ENCODE peak calls at places on chromosomes 2 and 18, in five cellular contexts. One of them, this sample, is unnamed.

GRCh38 chr2:218618102-218618860 is 10.6 kb downstream of the PLCD4 start:
- DNase-seq in HepG2: peak; percentile 18
- DNase-seq in H1: no peak
- DNase-seq in IMR-90: no peak
- DNase-seq in A549: no peak
- DNase-seq in this sample: no peak

GRCh38 chr2:159797468-159798375 is at the start of gene CD302:
- DNase-seq in HepG2: peak; percentile 68
- DNase-seq in H1: peak; percentile 71
- DNase-seq in IMR-90: peak; percentile 45
- DNase-seq in A549: peak; percentile 42
- DNase-seq in this sample: peak; percentile 38

GRCh38 chr2:20224716-20225293 is at the start of gene SDC1:
- DNase-seq in H1: peak; percentile 79
- DNase-seq in A549: peak; percentile 82
- DNase-seq in IMR-90: peak; percentile 45
- DNase-seq in HepG2: no peak
- DNase-seq in this sample: peak; percentile 41

GRCh38 chr2:231928481-231928880 is 2.3 kb upstream of the NPPC start:
- DNase-seq in HepG2: peak; percentile 35
- DNase-seq in IMR-90: no peak
- DNase-seq in A549: peak; percentile 21
- DNase-seq in H1: peak; percentile 48
- DNase-seq in this sample: no peak

GRCh38 chr18:77090546-77091200 is 41.9 kb downstream of the MBP start:
- DNase-seq in H1: no peak
- DNase-seq in IMR-90: no peak
- DNase-seq in HepG2: no peak
- DNase-seq in A549: no peak
- DNase-seq in this sample: no peak

GRCh38 chr18:8747440-8747937 is 42.1 kb downstream of the MTCL1 start:
- DNase-seq in A549: peak; percentile 54
- DNase-seq in IMR-90: peak; percentile 96
- DNase-seq in H1: no peak
- DNase-seq in HepG2: no peak
- DNase-seq in this sample: no peak

GRCh38 chr2:27051902-27052645 is 606 bp downstream of the AGBL5 start:
- DNase-seq in IMR-90: no peak
- DNase-seq in HepG2: no peak
- DNase-seq in H1: peak; percentile 87
- DNase-seq in A549: peak; percentile 24
- DNase-seq in this sample: no peak

GRCh38 chr2:28407131-28407975 is 14.7 kb downstream of the FOSL2 start:
- DNase-seq in A549: no peak
- DNase-seq in IMR-90: no peak
- DNase-seq in H1: no peak
- DNase-seq in HepG2: no peak
- DNase-seq in this sample: no peak

GRCh38 chr18:35444636-35445035 is 53.1 kb downstream of the INO80C start:
- DNase-seq in A549: no peak
- DNase-seq in HepG2: no peak
- DNase-seq in H1: no peak
- DNase-seq in IMR-90: no peak
- DNase-seq in this sample: no peak

GRCh38 chr2:229855116-229855515 is 66.7 kb downstream of the TRIP12 start:
- DNase-seq in IMR-90: no peak
- DNase-seq in H1: no peak
- DNase-seq in HepG2: no peak
- DNase-seq in A549: peak; percentile 42
- DNase-seq in this sample: no peak

GRCh38 chr2:160584972-160585494 is 91.4 kb upstream of the RBMS1 start:
- DNase-seq in HepG2: no peak
- DNase-seq in H1: no peak
- DNase-seq in A549: no peak
- DNase-seq in IMR-90: peak; percentile 39
- DNase-seq in this sample: no peak

GRCh38 chr2:10303174-10303633 is 500 bp downstream of the HPCAL1 start:
- DNase-seq in A549: no peak
- DNase-seq in HepG2: no peak
- DNase-seq in H1: no peak
- DNase-seq in IMR-90: no peak
- DNase-seq in this sample: no peak

GRCh38 chr2:99609851-99610381 is 120.1 kb upstream of the REV1 start:
- DNase-seq in IMR-90: no peak
- DNase-seq in HepG2: no peak
- DNase-seq in A549: no peak
- DNase-seq in H1: no peak
- DNase-seq in this sample: peak; percentile 92

GRCh38 chr2:69547984-69548715 is 95.4 kb downstream of the AAK1 start:
- DNase-seq in HepG2: no peak
- DNase-seq in A549: no peak
- DNase-seq in IMR-90: peak; percentile 16
- DNase-seq in H1: no peak
- DNase-seq in this sample: no peak

GRCh38 chr2:201199847-201200246 is 16.9 kb downstream of the CASP10 start:
- DNase-seq in H1: no peak
- DNase-seq in HepG2: no peak
- DNase-seq in A549: no peak
- DNase-seq in IMR-90: no peak
- DNase-seq in this sample: no peak

DNA sequence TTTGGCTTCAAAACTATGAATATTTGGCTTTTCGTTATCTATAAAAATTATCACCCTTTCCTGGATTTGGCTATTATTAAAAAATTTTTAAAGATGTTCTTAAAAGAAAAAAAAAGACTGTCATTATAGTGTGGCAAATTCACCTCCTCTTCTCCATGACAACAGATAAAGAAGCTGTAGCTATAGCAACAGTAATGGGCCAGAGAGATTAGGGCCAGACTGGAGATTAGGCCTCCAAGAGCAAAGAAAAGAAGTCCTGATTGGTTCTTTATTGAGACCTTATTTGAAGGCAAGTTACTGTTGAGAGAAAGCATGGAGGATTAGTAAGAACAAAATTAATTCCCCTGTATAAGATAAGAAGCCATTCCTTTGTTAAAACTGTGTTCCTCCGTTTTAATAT is 812.5 kb downstream of the DCC start:
- DNase-seq in IMR-90: no peak
- DNase-seq in H1: no peak
- DNase-seq in HepG2: no peak
- DNase-seq in A549: no peak
- DNase-seq in this sample: no peak
- TF ChIP-seq MAFK in IMR-90: no peak
- TF ChIP-seq MAFK in H1: no peak
- TF ChIP-seq MAFK in HepG2: no peak
- TF ChIP-seq MAFK in A549: no peak
- TF ChIP-seq MAFK in this sample: no peak

DNA sequence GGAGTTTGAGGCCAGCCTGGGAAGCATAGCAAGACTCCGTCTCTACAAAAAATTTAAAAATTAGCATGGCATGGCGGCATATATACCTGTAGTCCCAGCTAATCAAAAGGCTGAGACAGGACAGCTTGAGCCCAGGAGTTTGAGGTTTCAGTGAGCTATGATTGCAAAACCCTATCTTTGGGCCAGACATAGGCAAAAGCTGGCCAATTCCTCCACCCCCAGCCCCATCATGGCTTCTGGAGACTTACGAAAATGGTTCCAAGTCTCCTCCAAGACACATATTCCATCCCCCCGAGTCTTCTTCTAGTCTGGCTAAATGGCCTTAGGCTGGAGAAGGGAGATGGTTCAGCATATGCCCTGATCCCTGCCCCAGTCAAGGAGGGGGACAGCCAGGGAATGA is 172.8 kb upstream of the HAAO start:
- DNase-seq in HepG2: no peak
- DNase-seq in A549: no peak
- DNase-seq in H1: no peak
- DNase-seq in IMR-90: no peak
- DNase-seq in this sample: no peak
- TF ChIP-seq MAFK in HepG2: no peak
- TF ChIP-seq MAFK in A549: no peak
- TF ChIP-seq MAFK in H1: no peak
- TF ChIP-seq MAFK in IMR-90: no peak
- TF ChIP-seq MAFK in this sample: no peak

DNA sequence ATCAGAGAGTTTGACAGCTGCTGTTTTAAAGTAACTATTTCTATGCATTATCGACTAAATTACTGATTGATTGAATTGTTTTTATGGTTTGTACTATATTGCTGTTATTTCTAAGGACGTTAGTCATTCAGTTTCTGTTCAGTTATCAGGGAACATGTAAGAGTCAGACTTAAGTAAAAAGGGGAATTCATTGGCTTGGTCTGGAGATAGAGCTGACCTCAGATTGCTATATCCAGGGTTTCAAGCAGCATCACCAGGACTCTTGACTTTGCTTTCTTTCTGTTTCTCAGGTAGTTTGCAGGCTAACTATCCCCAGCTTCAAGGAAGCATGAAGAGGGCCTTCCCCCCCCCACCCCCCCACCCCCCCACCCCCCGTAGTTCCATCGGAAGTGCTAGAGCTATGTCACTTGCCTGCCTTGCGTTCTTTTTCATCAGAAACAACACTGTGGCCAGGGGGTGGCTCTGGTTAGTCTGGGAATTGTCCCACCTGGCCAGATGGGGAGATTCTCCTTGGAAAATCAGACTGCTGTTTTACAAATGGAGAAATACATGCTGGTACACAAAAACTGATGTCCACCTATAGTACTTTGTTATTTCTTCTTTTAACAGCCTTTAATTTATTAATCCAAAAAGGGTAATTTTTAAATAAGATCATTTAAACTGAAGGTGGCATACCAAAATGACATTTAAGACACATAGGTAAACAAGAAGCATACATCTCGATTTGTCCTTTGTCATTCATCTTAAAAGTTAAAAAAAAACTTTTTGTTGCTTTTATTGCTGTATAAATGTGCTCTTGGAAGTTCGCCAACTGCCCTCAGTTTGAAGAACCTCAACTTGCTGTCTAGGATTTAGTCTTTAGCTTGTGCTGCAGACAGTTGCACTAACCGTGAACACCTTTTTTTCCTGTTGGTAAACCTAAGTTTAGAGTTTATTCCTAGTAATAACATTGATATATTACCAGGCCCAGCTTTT is 9.4 kb downstream of the SMAD4 start:
- DNase-seq in HepG2: no peak
- DNase-seq in H1: no peak
- DNase-seq in A549: no peak
- DNase-seq in IMR-90: peak; percentile 46
- DNase-seq in this sample: peak; percentile 20
- TF ChIP-seq MAFK in HepG2: no peak
- TF ChIP-seq MAFK in H1: no peak
- TF ChIP-seq MAFK in A549: no peak
- TF ChIP-seq MAFK in IMR-90: no peak
- TF ChIP-seq MAFK in this sample: no peak

GRCh38 chr2:136715146-136715545 is 50.2 kb upstream of the THSD7B start:
- DNase-seq in IMR-90: no peak
- DNase-seq in HepG2: no peak
- DNase-seq in A549: no peak
- DNase-seq in H1: no peak
- DNase-seq in this sample: no peak
- TF ChIP-seq MAFK in IMR-90: no peak
- TF ChIP-seq MAFK in HepG2: no peak
- TF ChIP-seq MAFK in A549: no peak
- TF ChIP-seq MAFK in H1: no peak
- TF ChIP-seq MAFK in this sample: no peak

DNA sequence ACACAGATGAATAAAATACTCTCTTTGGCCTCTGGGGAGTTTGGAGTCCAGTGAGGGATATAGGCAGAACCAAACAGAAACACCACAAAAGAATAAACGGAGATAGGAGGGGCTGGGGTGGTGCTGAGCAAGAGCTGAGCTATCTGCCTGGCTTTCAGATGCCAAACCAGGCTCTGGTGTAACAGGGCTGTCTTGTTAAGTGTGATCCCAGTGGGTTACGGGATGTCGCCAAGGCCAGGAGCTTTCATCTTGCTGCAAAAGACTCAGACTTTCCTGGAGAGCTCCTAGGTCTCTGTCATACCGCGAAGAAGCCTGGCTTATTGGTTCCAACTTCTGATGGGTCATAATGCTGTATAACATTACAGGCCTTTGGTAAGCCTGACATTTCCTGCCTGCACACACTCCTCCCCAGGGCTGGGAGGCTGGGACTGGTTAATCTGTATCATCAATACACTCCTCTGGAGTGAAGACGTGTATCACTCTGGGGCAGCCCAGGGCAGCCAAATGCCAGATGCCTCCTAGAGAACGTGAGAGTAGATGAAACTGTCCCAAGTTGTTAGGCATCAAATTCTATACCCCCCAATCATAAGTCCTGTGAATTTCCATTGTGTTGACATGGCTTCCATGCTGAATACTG is 60.5 kb downstream of the STPG4 start:
- DNase-seq in IMR-90: peak; percentile 59
- DNase-seq in H1: no peak
- DNase-seq in A549: no peak
- DNase-seq in HepG2: no peak
- DNase-seq in this sample: no peak
- TF ChIP-seq MAFK in IMR-90: no peak
- TF ChIP-seq MAFK in H1: no peak
- TF ChIP-seq MAFK in A549: no peak
- TF ChIP-seq MAFK in HepG2: no peak
- TF ChIP-seq MAFK in this sample: no peak

DNA sequence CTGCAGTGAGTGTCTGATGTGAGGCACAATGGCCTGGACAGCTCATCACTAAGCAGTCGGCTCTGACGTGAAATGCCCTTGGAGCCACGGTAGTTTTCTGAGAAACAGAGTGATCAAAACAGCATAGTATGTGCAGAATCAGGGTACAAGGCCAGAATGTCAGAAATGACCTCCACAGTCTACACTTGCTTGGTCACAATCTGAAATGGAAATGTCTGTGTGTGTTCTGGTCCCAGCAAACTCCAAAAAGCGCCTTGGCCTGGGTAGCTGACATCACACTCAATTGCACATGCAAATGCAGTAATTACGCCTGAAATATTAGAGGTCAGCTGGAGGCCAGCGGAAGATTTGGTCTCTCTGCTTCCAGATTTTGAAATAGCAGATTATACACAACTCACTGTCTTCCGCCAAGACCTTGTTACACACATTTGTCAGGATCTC is 95.4 kb downstream of the CTAGE1 start:
- DNase-seq in IMR-90: no peak
- DNase-seq in A549: no peak
- DNase-seq in H1: no peak
- DNase-seq in HepG2: no peak
- DNase-seq in this sample: no peak
- TF ChIP-seq MAFK in IMR-90: no peak
- TF ChIP-seq MAFK in A549: no peak
- TF ChIP-seq MAFK in H1: no peak
- TF ChIP-seq MAFK in HepG2: no peak
- TF ChIP-seq MAFK in this sample: no peak

GRCh38 chr2:239264838-239265651 is 135.8 kb downstream of the HDAC4 start:
- DNase-seq in IMR-90: peak; percentile 61
- DNase-seq in A549: peak; percentile 70
- DNase-seq in H1: no peak
- DNase-seq in HepG2: no peak
- DNase-seq in this sample: peak; percentile 54
- TF ChIP-seq MAFK in IMR-90: no peak
- TF ChIP-seq MAFK in A549: no peak
- TF ChIP-seq MAFK in H1: no peak
- TF ChIP-seq MAFK in HepG2: no peak
- TF ChIP-seq MAFK in this sample: no peak

DNA sequence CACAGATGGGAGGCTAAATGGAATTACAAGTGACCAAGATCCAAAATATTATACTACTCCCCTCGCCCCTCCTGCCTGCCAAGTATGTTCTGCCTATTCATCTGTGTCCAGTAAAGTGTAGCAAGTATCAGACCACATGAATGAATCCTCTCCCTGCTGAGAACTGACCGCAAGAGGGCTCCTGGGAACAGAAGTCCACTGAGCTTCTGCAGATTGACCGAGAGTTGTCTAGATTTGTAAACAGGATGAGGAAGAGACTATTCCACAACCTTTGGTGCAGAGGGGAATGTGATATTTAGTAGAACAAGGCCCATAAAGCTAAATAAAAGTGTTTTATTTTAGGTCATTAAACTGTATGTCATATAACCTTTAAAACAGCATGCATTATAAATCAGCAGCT is 376.9 kb downstream of the DCC start:
- DNase-seq in IMR-90: peak; percentile 5
- DNase-seq in HepG2: peak; percentile 27
- DNase-seq in H1: no peak
- DNase-seq in A549: peak; percentile 39
- DNase-seq in this sample: no peak
- TF ChIP-seq MAFK in IMR-90: no peak
- TF ChIP-seq MAFK in HepG2: no peak
- TF ChIP-seq MAFK in H1: no peak
- TF ChIP-seq MAFK in A549: no peak
- TF ChIP-seq MAFK in this sample: no peak

This sample was measured in K562.